ENCODE peak calls at places on chromosomes 6 and 20, in nine cellular contexts. K is activated CD8-positive, alpha-beta memory T cell treated with anti-CD3 and anti-CD28 coated beads, Interleukin-2, amount 10 ng/mL, durations not matched to agents 7 days and 5 days; X is NCI-H1436; D is stromal cell of bone marrow; V is NCI-H1105; C is mesothelial cell of epicardium; L is pancreas; I is retinal pigment epithelial cell; M is Panc1. N is an unnamed sample.

GRCh38 chr6:22614541-22614940 is 45.2 kb downstream of the HDGFL1 start:
- DNase-seq in K (no peak), X (no peak), D (peak), V (no peak), C (no peak), L (no peak), I (no peak), M (no peak), N (no peak)

GRCh38 chr6:145569140-145569539 is 166.2 kb downstream of the EPM2A start:
- DNase-seq in K (no peak), X (no peak), D (no peak), V (no peak), C (no peak), L (no peak), I (no peak), M (no peak), N (no peak)

GRCh38 chr6:44701038-44701636 is 313.6 kb downstream of the CDC5L start:
- DNase-seq in K (no peak), X (no peak), D (no peak), V (no peak), C (no peak), L (no peak), I (no peak), M (no peak), N (no peak)

GRCh38 chr6:129402244-129402643 is 307.7 kb downstream of the ARHGAP18 start:
- DNase-seq in K (no peak), X (no peak), D (no peak), V (no peak), C (no peak), L (no peak), I (no peak), M (no peak), N (no peak)

GRCh38 chr6:166957087-166957804 is 896 bp upstream of the RNASET2 start:
- DNase-seq in K (peak), X (peak), D (no peak), V (peak), C (no peak), L (peak), I (no peak), M (no peak), N (peak)

GRCh38 chr6:46963626-46964025 is 41.9 kb upstream of the ADGRF5 start:
- DNase-seq in K (no peak), X (no peak), D (no peak), V (no peak), C (no peak), L (no peak), I (no peak), M (no peak), N (no peak)

GRCh38 chr6:47105469-47106188 is 63.5 kb upstream of the ADGRF1 start:
- DNase-seq in K (no peak), X (no peak), D (no peak), V (no peak), C (no peak), L (no peak), I (no peak), M (no peak), N (no peak)

GRCh38 chr6:132364249-132364648 is 37.0 kb downstream of the MOXD1 start:
- DNase-seq in K (no peak), X (no peak), D (no peak), V (no peak), C (no peak), L (no peak), I (no peak), M (no peak), N (no peak)

GRCh38 chr20:38864662-38865061 is 59.2 kb downstream of the PPP1R16B start:
- DNase-seq in K (no peak), X (no peak), D (no peak), V (no peak), C (no peak), L (no peak), I (no peak), M (no peak), N (no peak)

GRCh38 chr6:41200296-41200900 is 551 bp downstream of the TREML2 start:
- DNase-seq in K (peak), X (no peak), D (no peak), V (no peak), C (no peak), L (no peak), I (no peak), M (no peak), N (no peak)

GRCh38 chr6:35047265-35048011 is 93.7 kb downstream of the TCP11 start:
- DNase-seq in K (no peak), X (no peak), D (peak), V (no peak), C (no peak), L (no peak), I (peak), M (no peak), N (no peak)

GRCh38 chr20:21118138-21118537 is 7.7 kb upstream of the KIZ start:
- DNase-seq in K (no peak), X (no peak), D (no peak), V (no peak), C (no peak), L (no peak), I (no peak), M (no peak), N (no peak)

GRCh38 chr6:130037207-130037811 is 18.9 kb downstream of the L3MBTL3 start:
- DNase-seq in K (no peak), X (no peak), D (no peak), V (no peak), C (no peak), L (no peak), I (no peak), M (no peak), N (no peak)

GRCh38 chr6:33822575-33823395 is 19.0 kb upstream of the MLN start:
- DNase-seq in K (no peak), X (peak), D (no peak), V (peak), C (no peak), L (no peak), I (no peak), M (no peak), N (no peak)

GRCh38 chr6:122620902-122621301 is 10.7 kb downstream of the PKIB start:
- DNase-seq in K (no peak), X (no peak), D (no peak), V (no peak), C (no peak), L (no peak), I (no peak), M (no peak), N (no peak)

GRCh38 chr6:106339334-106340029 is 13.9 kb upstream of the ATG5 start:
- DNase-seq in K (peak), X (peak), D (peak), V (peak), C (peak), L (peak), I (no peak), M (peak), N (peak)

GRCh38 chr20:47610247-47610944 is 108.7 kb downstream of the NCOA3 start:
- DNase-seq in K (peak), X (no peak), D (peak), V (no peak), C (no peak), L (no peak), I (peak), M (peak), N (no peak)

GRCh38 chr6:148317739-148318138 is 24.9 kb upstream of the SASH1 start:
- DNase-seq in K (no peak), X (no peak), D (no peak), V (no peak), C (no peak), L (no peak), I (peak), M (no peak), N (no peak)

GRCh38 chr6:5173862-5174643 is 86.7 kb downstream of the LYRM4 start:
- DNase-seq in K (peak), X (peak), D (no peak), V (no peak), C (no peak), L (no peak), I (no peak), M (no peak), N (no peak)

GRCh38 chr20:60062431-60063336 is 104.5 kb downstream of the CDH26 start:
- DNase-seq in K (no peak), X (no peak), D (peak), V (no peak), C (no peak), L (no peak), I (peak), M (no peak), N (no peak)

GRCh38 chr6:30380464-30380863 is 35.5 kb downstream of the RPP21 start:
- DNase-seq in K (no peak), X (no peak), D (no peak), V (no peak), C (no peak), L (no peak), I (no peak), M (no peak), N (no peak)

GRCh38 chr6:37426058-37426944 is 6.7 kb upstream of the CMTR1 start:
- DNase-seq in K (no peak), X (no peak), D (no peak), V (no peak), C (no peak), L (no peak), I (no peak), M (no peak), N (no peak)

GRCh38 chr20:62723768-62724420 is 15.3 kb downstream of the NTSR1 start:
- DNase-seq in K (no peak), X (no peak), D (no peak), V (no peak), C (no peak), L (no peak), I (no peak), M (no peak), N (no peak)

GRCh38 chr20:58854638-58855471 is 2.3 kb downstream of the GNAS start:
- DNase-seq in K (no peak), X (no peak), D (no peak), V (no peak), C (no peak), L (no peak), I (no peak), M (no peak), N (no peak)

GRCh38 chr6:10375391-10375969 is 39.4 kb downstream of the TFAP2A start:
- DNase-seq in K (no peak), X (no peak), D (no peak), V (no peak), C (no peak), L (no peak), I (no peak), M (no peak), N (no peak)

GRCh38 chr20:1423625-1424106 is 30.8 kb upstream of the FKBP1A start:
- DNase-seq in K (no peak), X (peak), D (no peak), V (no peak), C (no peak), L (peak), I (no peak), M (no peak), N (peak)

GRCh38 chr20:25864326-25864970 is 167.8 kb upstream of the ZNF337 start:
- DNase-seq in K (no peak), X (no peak), D (no peak), V (no peak), C (no peak), L (no peak), I (no peak), M (no peak), N (no peak)

GRCh38 chr6:34573567-34574183 is 17.5 kb upstream of the SPDEF start:
- DNase-seq in K (no peak), X (no peak), D (no peak), V (no peak), C (no peak), L (no peak), I (no peak), M (no peak), N (no peak)

GRCh38 chr20:50788045-50788867 is 6.6 kb upstream of the BCAS4 start:
- DNase-seq in K (no peak), X (no peak), D (peak), V (no peak), C (no peak), L (peak), I (peak), M (peak), N (peak)

N was measured in prostate gland.